ENCODE peak calls at places on chromosomes 6 and 20, in seven cellular contexts. A is esophagus squamous epithelium, I is left ventricle myocardium inferior, Y is pancreas, Z is lung, K is mucosa of descending colon, D is AG09309. X is an unnamed sample.

GRCh38 chr6:11096109-11096508 is 2.5 kb downstream of the SMIM13 start:
- DNase-seq in A (no peak), I (no peak), Y (no peak), Z (no peak), K (no peak), D (peak), X (peak)

GRCh38 chr6:167918507-167919278 is 78.8 kb upstream of the KIF25 start:
- DNase-seq in A (no peak), I (no peak), Y (no peak), Z (no peak), K (no peak), D (no peak), X (no peak)

GRCh38 chr20:11783102-11783861 is 134.4 kb upstream of the BTBD3 start:
- DNase-seq in A (no peak), I (no peak), Y (no peak), Z (no peak), K (no peak), D (no peak), X (no peak)

GRCh38 chr20:46631212-46631869 is 19.9 kb downstream of the SLC13A3 start:
- DNase-seq in A (no peak), I (no peak), Y (no peak), Z (no peak), K (no peak), D (no peak), X (peak)

GRCh38 chr6:98833101-98834059 is 994 bp upstream of the POU3F2 start:
- DNase-seq in A (no peak), I (no peak), Y (peak), Z (no peak), K (no peak), D (no peak), X (peak)

GRCh38 chr20:54107600-54108393 is 37.4 kb upstream of the BCAS1 start:
- DNase-seq in A (no peak), I (no peak), Y (no peak), Z (no peak), K (no peak), D (no peak), X (no peak)

GRCh38 chr6:94622784-94623183 is 954.6 kb upstream of the MANEA start:
- DNase-seq in A (no peak), I (no peak), Y (no peak), Z (no peak), K (no peak), D (no peak), X (no peak)

GRCh38 chr6:54037277-54037779 is 73.9 kb upstream of the MLIP start:
- DNase-seq in A (no peak), I (no peak), Y (no peak), Z (no peak), K (no peak), D (no peak), X (no peak)

GRCh38 chr6:41655706-41656668 is 17.7 kb downstream of the MDFI start:
- DNase-seq in A (no peak), I (no peak), Y (no peak), Z (no peak), K (no peak), D (no peak), X (no peak)

GRCh38 chr6:14386263-14386981 is 268.9 kb downstream of the CD83 start:
- DNase-seq in A (no peak), I (no peak), Y (no peak), Z (no peak), K (no peak), D (no peak), X (no peak)

GRCh38 chr6:53961679-53962370 is 149.4 kb upstream of the MLIP start:
- DNase-seq in A (no peak), I (no peak), Y (no peak), Z (no peak), K (no peak), D (no peak), X (no peak)

GRCh38 chr6:19327684-19328083 is 509.5 kb upstream of the ID4 start:
- DNase-seq in A (no peak), I (no peak), Y (no peak), Z (no peak), K (no peak), D (no peak), X (no peak)

GRCh38 chr6:37187321-37188022 is 17.5 kb downstream of the PIM1 start:
- DNase-seq in A (no peak), I (no peak), Y (no peak), Z (no peak), K (no peak), D (no peak), X (no peak)

GRCh38 chr6:143957679-143958274 is 50.3 kb downstream of the PLAGL1 start:
- DNase-seq in A (no peak), I (no peak), Y (no peak), Z (no peak), K (no peak), D (no peak), X (no peak)
- TF ChIP-seq CTCF in A (no peak), I (no peak), Y (no peak), Z (no peak), K (no peak), D (no peak), X (no peak)

DNA sequence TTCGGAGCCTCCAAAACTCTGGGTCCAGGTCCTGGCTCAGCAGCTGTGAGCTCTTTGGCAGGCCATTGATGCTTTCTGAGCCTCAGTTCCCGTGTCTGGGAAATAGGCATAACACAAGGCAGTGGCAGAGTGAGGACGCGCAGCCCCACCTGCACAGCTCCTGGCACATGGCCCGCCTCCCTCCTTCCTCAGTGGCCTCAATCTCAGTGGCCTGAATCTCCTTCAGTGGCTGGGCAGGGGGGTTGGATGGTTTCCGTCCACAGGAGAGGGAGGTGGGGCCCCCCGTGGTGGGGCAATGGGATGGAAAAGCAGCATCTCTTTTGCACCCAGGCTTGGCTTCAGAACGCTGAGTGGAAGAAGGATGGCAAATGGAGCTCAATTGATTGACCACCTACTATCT is 5.1 kb downstream of the RSPO4 start:
- DNase-seq in A (no peak), I (no peak), Y (no peak), Z (no peak), K (no peak), D (no peak), X (no peak)
- TF ChIP-seq CTCF in A (no peak), I (no peak), Y (no peak), Z (no peak), K (no peak), D (no peak), X (no peak)

DNA sequence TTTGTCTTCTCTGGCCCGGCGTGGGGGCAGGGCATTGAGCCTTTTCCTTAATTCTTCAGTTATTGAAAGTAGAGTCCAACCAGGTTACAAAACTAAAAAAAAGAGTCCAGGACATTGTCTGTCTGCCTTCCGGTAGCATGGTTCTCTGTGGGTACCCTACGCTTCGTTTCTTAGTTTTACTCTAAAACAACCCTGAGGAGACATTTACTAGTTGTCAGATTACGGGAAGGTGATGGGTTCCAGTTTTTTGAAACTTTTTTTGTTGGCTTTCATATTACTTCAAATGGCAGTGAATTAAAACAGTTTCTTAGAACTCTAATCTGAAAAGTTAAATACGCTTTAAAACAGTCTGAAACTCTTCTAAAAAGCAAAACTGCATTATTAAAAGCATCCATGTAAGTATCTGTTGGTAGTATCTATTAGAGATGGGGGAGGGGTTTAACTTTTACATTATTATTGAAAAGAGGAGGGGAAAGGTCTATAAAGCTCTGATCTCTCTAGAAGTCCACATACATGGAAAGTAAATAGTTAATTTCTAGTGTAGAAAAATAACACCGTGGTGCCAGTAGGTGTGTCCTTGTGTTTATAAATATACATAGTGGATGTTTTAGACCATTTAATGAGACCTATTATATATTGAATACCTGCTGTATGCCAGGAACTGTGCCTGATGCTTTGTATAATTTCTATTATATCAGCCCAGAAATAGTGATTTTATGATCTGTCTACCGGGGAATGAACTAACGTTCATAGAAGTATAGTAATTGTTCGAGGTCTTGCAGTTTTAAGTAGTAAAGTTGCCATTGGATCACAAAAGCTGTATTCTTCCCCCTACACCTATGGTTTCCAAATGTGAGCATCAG is 2.3 kb downstream of the BICRAL start:
- DNase-seq in A (no peak), I (no peak), Y (no peak), Z (no peak), K (no peak), D (no peak), X (no peak)
- TF ChIP-seq CTCF in A (no peak), I (no peak), Y (no peak), Z (no peak), K (no peak), D (no peak), X (no peak)

GRCh38 chr6:33967966-33968724 is 164.3 kb upstream of the MLN start:
- DNase-seq in A (no peak), I (no peak), Y (no peak), Z (no peak), K (no peak), D (peak), X (no peak)
- TF ChIP-seq CTCF in A (no peak), I (no peak), Y (no peak), Z (no peak), K (no peak), D (peak), X (no peak)

DNA sequence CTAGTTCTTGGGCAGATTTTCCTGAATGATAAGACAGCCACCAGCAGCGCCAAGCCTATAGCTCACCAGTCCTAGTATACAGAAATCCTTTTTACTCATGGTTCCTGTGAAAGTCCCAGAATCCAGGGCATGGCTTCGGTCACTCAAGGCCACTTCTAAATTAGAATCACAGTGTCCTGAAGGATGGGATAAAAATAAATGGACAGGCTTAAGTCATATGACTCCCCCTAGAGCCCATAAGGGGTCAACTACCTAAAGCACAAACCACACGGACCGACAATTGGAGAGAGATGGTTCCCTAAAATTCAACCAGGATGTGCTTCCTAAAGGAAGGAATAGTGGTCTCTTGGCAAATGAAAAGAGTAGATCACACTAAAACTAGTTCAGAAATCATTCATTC is 404.1 kb upstream of the PLCB4 start:
- DNase-seq in A (no peak), I (no peak), Y (no peak), Z (no peak), K (no peak), D (no peak), X (no peak)
- TF ChIP-seq CTCF in A (no peak), I (peak), Y (no peak), Z (no peak), K (no peak), D (peak), X (no peak)

GRCh38 chr6:87407531-87407895 is 259 bp upstream of the CFAP206 start:
- DNase-seq in A (no peak), I (no peak), Y (peak), Z (peak), K (no peak), D (no peak), X (no peak)

GRCh38 chr6:87408721-87409155 is 966 bp downstream of the CFAP206 start:
- DNase-seq in A (no peak), I (no peak), Y (no peak), Z (no peak), K (no peak), D (no peak), X (no peak)

DNA sequence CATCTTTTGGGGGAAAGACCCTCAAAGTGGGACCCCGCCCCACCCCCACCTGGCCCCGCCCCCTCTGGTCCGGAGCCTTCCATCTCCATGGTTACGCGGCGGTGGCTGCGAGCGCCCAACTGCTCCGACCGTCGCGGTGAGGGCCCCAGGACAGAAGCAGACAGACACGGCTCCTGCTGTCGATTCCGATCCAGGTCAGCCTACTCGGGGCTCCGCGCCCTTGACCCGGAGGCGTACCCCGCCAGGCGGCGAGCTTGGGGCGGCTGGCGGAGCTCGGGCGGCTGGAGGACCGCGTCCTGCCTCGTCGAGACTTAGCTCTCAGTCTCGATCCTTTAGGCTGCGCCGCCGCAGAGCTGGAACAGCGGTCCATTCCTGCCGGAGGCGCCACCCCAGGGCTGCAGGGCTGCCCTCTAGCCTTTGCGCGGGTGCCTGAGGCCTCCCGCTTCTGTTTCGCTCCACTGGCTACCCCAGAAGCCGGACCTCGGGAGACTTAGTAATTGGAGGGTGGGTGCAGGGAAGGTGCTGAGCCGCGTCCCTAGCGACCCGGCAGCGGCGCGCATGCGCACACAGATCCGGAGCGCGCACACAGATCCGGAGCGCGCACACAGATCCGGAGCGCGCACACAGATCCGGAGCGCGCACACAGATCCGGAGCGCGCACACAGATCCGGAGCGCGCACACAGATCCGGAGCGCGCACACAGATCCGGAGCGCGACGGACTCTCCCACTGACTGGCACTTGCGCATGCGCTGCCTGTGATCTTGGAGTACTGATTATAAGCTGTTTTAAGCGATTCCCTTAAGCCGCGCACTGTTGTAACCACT is at the start of gene CFAP206:
- DNase-seq in A (peak), I (peak), Y (peak), Z (peak), K (peak), D (peak), X (peak)
- TF ChIP-seq CTCF in A (no peak), I (peak), Y (no peak), Z (no peak), K (no peak), D (peak), X (no peak)

DNA sequence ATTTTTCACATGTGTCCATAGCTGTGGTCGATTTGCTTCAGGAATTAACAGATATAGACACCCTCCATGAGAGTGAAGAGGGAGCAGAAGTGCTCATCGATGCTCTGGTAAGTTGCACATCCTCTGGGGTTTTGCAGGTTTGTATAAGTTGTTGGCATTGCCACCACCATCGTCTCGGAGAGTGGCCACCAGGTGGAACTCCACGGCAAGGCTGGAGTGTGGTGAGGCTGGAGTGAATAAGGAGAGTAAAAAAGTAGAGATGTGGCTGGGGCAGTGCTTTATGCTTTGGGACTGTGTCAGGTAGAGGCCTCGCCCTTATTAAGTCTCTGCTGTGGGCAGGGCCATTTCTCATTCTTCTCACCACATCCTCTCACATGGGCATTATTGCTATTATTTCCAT is 63.7 kb downstream of the CTNNBL1 start:
- DNase-seq in A (no peak), I (no peak), Y (no peak), Z (no peak), K (no peak), D (no peak), X (no peak)
- TF ChIP-seq CTCF in A (no peak), I (peak), Y (no peak), Z (no peak), K (no peak), D (peak), X (no peak)